ENCODE peak calls at places on chromosomes 11 and 22, in five cellular contexts. G is hepatocyte, S is BE2C, V is tibial artery, Y is neural progenitor cell. K is an unnamed sample.

GRCh38 chr11:73262851-73263495 is 9.2 kb upstream of the P2RY6 start:
- DNase-seq in V (no peak), G (no peak), S (no peak), Y (no peak), K (no peak)

GRCh38 chr11:75815345-75815983 is 454 bp downstream of the UVRAG start:
- DNase-seq in Y (no peak), G (peak), V (peak), S (peak), K (peak)

GRCh38 chr11:57343825-57344224 is 5.7 kb downstream of the P2RX3 start:
- DNase-seq in G (no peak), V (no peak), Y (no peak), S (no peak), K (no peak)

GRCh38 chr11:68317147-68317785 is 4.9 kb downstream of the LRP5 start:
- DNase-seq in Y (no peak), S (no peak), V (no peak), G (no peak), K (no peak)

GRCh38 chr11:83025267-83025704 is 46.4 kb downstream of the RAB30 start:
- DNase-seq in S (no peak), Y (no peak), V (no peak), G (peak), K (no peak)

GRCh38 chr11:86116996-86117705 is 48.3 kb upstream of the PICALM start:
- DNase-seq in Y (no peak), S (no peak), G (peak), V (no peak), K (no peak)

GRCh38 chr11:34749666-34750659 is 129.1 kb downstream of the EHF start:
- DNase-seq in Y (no peak), S (no peak), V (peak), G (peak), K (no peak)

GRCh38 chr22:39478461-39478860 is 21.6 kb downstream of the MGAT3 start:
- DNase-seq in G (peak), Y (peak), S (no peak), V (no peak), K (peak)

GRCh38 chr11:100778386-100778785 is 91.3 kb downstream of the ARHGAP42 start:
- DNase-seq in S (no peak), V (no peak), G (no peak), Y (no peak), K (no peak)

GRCh38 chr11:10328314-10329090 is 23.6 kb downstream of the ADM start:
- DNase-seq in V (no peak), G (no peak), Y (no peak), S (no peak), K (no peak)

GRCh38 chr11:78564037-78564888 is 10.4 kb downstream of the NARS2 start:
- DNase-seq in S (peak), V (no peak), G (peak), Y (peak), K (no peak)

GRCh38 chr22:32632650-32633049 is 158.0 kb downstream of the FBXO7 start:
- DNase-seq in S (no peak), G (no peak), Y (no peak), V (no peak), K (no peak)

GRCh38 chr11:1542267-1542666 is 29.8 kb downstream of the DUSP8 start:
- DNase-seq in S (no peak), V (no peak), Y (no peak), G (no peak), K (peak)

GRCh38 chr11:8035225-8035846 is 45.7 kb upstream of the TUB start:
- DNase-seq in G (peak), S (no peak), Y (no peak), V (peak), K (no peak)

GRCh38 chr11:35629914-35630313 is 11.7 kb downstream of the FJX1 start:
- DNase-seq in S (no peak), Y (no peak), V (no peak), G (peak), K (no peak)

GRCh38 chr11:76793391-76793811 is 10.2 kb downstream of the TSKU start:
- DNase-seq in V (no peak), G (peak), Y (peak), S (no peak), K (no peak)

GRCh38 chr11:89182773-89183172 is 5.1 kb downstream of the TYR start:
- DNase-seq in S (no peak), V (no peak), G (no peak), Y (no peak), K (no peak)

GRCh38 chr22:23542933-23543332 is 37.2 kb downstream of the IGLL1 start:
- DNase-seq in V (no peak), S (no peak), Y (no peak), G (no peak), K (no peak)

GRCh38 chr11:119377112-119377901 is 4.2 kb downstream of the USP2 start:
- DNase-seq in G (no peak), Y (no peak), V (no peak), S (no peak), K (no peak)

GRCh38 chr11:1388763-1389102 is 1.0 kb upstream of the BRSK2 start:
- DNase-seq in S (no peak), Y (peak), V (no peak), G (no peak), K (no peak)

GRCh38 chr22:22818861-22819855 is 68.5 kb upstream of the IGLL5 start:
- DNase-seq in V (no peak), S (no peak), G (no peak), Y (no peak), K (no peak)

GRCh38 chr11:119921571-119921970 is 192.6 kb upstream of the NECTIN1 start:
- DNase-seq in S (no peak), Y (no peak), V (no peak), G (no peak), K (no peak)

GRCh38 chr11:3824714-3825472 is 15.9 kb downstream of the RHOG start:
- DNase-seq in G (peak), V (peak), Y (peak), S (peak), K (peak)

GRCh38 chr11:113192121-113192925 is 122.1 kb upstream of the TTC12 start:
- DNase-seq in G (no peak), S (no peak), V (no peak), Y (peak), K (no peak)

GRCh38 chr22:23219787-23220484 is 39.6 kb downstream of the BCR start:
- DNase-seq in G (peak), S (peak), V (no peak), Y (no peak), K (no peak)

GRCh38 chr22:25564320-25564978 is at the start of gene GRK3:
- DNase-seq in S (peak), Y (peak), V (peak), G (peak), K (peak)

GRCh38 chr22:24989541-24989951 is 37.0 kb downstream of the KIAA1671 start:
- DNase-seq in Y (no peak), G (no peak), S (no peak), V (no peak), K (no peak)

GRCh38 chr11:86620796-86621575 is 51.4 kb downstream of the ME3 start:
- DNase-seq in Y (no peak), V (peak), S (no peak), G (no peak), K (no peak)

GRCh38 chr11:123461164-123461563 is 31.1 kb downstream of the GRAMD1B start:
- DNase-seq in G (no peak), V (peak), Y (no peak), S (peak), K (no peak)

GRCh38 chr11:82889133-82890001 is 10.9 kb downstream of the PRCP start:
- DNase-seq in G (no peak), Y (no peak), S (no peak), V (no peak), K (no peak)

GRCh38 chr11:2813141-2813908 is 72.2 kb downstream of the CDKN1C start:
- DNase-seq in Y (no peak), G (peak), S (no peak), V (no peak), K (no peak)

DNA sequence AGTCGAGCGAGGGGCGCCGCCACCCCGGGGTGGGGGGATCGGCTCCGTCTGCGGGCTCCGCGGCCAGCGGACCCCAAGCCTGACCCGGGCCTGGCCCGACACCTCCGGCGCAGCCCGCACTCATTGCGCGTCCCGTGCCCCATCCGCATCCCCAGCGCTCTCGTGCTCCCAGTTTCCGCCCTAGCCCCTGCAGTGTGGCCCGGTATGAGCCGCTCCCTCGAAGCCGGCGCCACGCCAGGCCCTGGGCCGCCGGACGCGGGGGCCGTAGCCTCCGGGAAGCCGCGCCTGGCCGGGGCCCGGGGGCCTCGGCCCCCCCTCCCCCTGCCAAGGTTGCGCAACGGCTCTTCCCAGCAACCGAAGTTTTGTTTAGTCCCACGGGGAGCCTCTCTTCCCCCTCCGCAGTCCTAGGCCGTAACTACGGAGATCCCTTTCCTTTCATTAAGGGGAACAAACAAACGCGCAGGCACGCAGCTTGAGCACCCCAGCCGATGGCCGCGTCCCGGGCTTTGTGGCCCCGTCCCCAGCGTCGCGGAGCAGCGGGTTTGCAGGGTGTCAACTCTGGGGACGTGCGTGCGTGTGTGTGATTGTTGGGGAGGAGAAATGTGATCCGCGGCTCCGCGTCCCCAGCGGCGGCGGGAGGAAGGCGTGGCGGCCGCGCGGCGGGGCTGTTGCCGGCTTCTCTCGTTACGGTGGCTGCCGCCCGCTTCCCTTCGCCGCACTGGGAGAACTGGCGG is 883 bp downstream of the HIPK3 start:
- DNase-seq in S (peak), Y (peak), V (peak), G (peak), K (peak)
- H3K4me3 ChIP-seq in S (peak), Y (peak), V (peak), G (peak), K (peak)

GRCh38 chr11:313304-313786 is 495 bp upstream of the IFITM1 start:
- DNase-seq in G (no peak), Y (no peak), V (no peak), S (no peak), K (no peak)
- H3K4me3 ChIP-seq in G (no peak), Y (peak), V (peak), S (no peak), K (no peak)

GRCh38 chr11:65777821-65778361 is 2.9 kb downstream of the AP5B1 start:
- DNase-seq in V (peak), Y (no peak), S (no peak), G (peak), K (no peak)
- H3K4me3 ChIP-seq in V (no peak), Y (no peak), S (no peak), G (no peak), K (no peak)

GRCh38 chr11:60634151-60634550 is 65.3 kb upstream of the MS4A8 start:
- DNase-seq in V (no peak), Y (peak), G (no peak), S (no peak), K (peak)
- H3K4me3 ChIP-seq in V (no peak), Y (no peak), G (no peak), S (no peak), K (no peak)

GRCh38 chr11:14502039-14502438 is 2.4 kb upstream of the COPB1 start:
- DNase-seq in V (no peak), G (no peak), Y (no peak), S (no peak), K (no peak)

GRCh38 chr11:14499560-14500180 is at the start of gene COPB1:
- DNase-seq in Y (peak), G (peak), V (peak), S (peak), K (peak)

GRCh38 chr11:14503023-14503422 is 3.4 kb upstream of the COPB1 start:
- DNase-seq in V (no peak), Y (no peak), S (no peak), G (no peak), K (no peak)

GRCh38 chr11:14499178-14499559 is 442 bp downstream of the COPB1 start:
- DNase-seq in S (peak), Y (peak), G (peak), V (peak), K (peak)

GRCh38 chr11:14500181-14500651 is 605 bp upstream of the COPB1 start:
- DNase-seq in V (peak), Y (peak), G (peak), S (peak), K (peak)
- H3K4me3 ChIP-seq in V (peak), Y (peak), G (peak), S (peak), K (peak)

DNA sequence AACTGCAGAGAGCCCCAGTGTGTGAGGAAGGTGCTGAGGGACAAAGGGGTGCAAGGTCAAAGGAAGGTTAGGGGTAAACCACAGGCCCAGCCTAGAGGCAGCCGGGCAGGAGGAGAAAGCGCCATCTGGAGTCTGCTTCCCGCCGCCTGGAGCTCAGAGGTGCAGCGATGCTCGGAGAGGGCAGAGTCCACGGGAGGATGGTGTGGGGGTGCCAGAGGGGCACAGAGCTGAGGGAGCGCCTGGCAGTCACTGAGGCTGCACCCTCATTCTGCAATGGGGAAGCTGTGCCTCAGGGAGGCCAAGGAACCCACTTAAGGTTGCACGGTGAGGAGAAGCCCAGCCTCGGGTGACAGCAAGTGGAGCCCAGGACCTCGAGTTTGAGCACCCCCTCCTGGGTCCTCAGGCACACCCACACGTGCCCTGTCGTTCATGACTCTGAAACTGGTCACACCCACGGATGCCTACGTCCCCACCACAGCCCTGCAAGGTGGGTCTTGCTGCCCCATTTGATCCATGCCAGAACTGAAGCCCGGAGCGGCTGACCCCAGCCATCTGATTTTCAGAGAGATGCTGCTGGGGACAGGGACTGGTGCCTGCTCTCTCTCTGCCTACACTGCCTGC is 1.6 kb downstream of the IL2RB start:
- DNase-seq in V (no peak), S (no peak), Y (no peak), G (no peak), K (no peak)
- H3K4me3 ChIP-seq in V (no peak), S (no peak), Y (no peak), G (no peak), K (no peak)

GRCh38 chr11:128724891-128725611 is 31.2 kb downstream of the FLI1 start:
- DNase-seq in Y (no peak), G (no peak), V (no peak), S (no peak), K (no peak)
- H3K4me3 ChIP-seq in Y (no peak), G (no peak), V (no peak), S (no peak), K (no peak)

K was measured in mucosa of descending colon.